ENCODE peak calls at places on chromosomes 1 and 21, in ten cellular contexts. One of them, this sample, is unnamed.

GRCh38 chr1:61088163-61088840 is 5.9 kb downstream of the NFIA start:
- DNase-seq in Caco-2: no peak
- DNase-seq in epithelial cell of esophagus: no peak
- DNase-seq in body of pancreas: no peak
- DNase-seq in CD8-positive, alpha-beta T cell: no peak
- DNase-seq in GM06990: no peak
- DNase-seq in cardiac fibroblast: no peak
- DNase-seq in mucosa of descending colon: no peak
- DNase-seq in AG09309: no peak
- DNase-seq in kidney epithelial cell: no peak
- DNase-seq in this sample: no peak

GRCh38 chr1:66013371-66013770 is 220.7 kb downstream of the PDE4B start:
- DNase-seq in Caco-2: no peak
- DNase-seq in epithelial cell of esophagus: no peak
- DNase-seq in body of pancreas: no peak
- DNase-seq in CD8-positive, alpha-beta T cell: no peak
- DNase-seq in GM06990: no peak
- DNase-seq in cardiac fibroblast: no peak
- DNase-seq in mucosa of descending colon: no peak
- DNase-seq in AG09309: no peak
- DNase-seq in kidney epithelial cell: no peak
- DNase-seq in this sample: no peak

GRCh38 chr1:156959414-156959813 is 39.0 kb downstream of the LRRC71 start:
- DNase-seq in Caco-2: no peak
- DNase-seq in epithelial cell of esophagus: no peak
- DNase-seq in body of pancreas: no peak
- DNase-seq in CD8-positive, alpha-beta T cell: no peak
- DNase-seq in GM06990: no peak
- DNase-seq in cardiac fibroblast: no peak
- DNase-seq in mucosa of descending colon: no peak
- DNase-seq in AG09309: peak
- DNase-seq in kidney epithelial cell: no peak
- DNase-seq in this sample: no peak

GRCh38 chr1:200248541-200248940 is 161.3 kb downstream of the ZNF281 start:
- DNase-seq in Caco-2: no peak
- DNase-seq in epithelial cell of esophagus: no peak
- DNase-seq in body of pancreas: no peak
- DNase-seq in CD8-positive, alpha-beta T cell: no peak
- DNase-seq in GM06990: no peak
- DNase-seq in cardiac fibroblast: no peak
- DNase-seq in mucosa of descending colon: no peak
- DNase-seq in AG09309: no peak
- DNase-seq in kidney epithelial cell: no peak
- DNase-seq in this sample: no peak

GRCh38 chr1:167599839-167600581 is 30.0 kb upstream of the RCSD1 start:
- DNase-seq in Caco-2: no peak
- DNase-seq in epithelial cell of esophagus: peak
- DNase-seq in body of pancreas: peak
- DNase-seq in CD8-positive, alpha-beta T cell: no peak
- DNase-seq in GM06990: peak
- DNase-seq in cardiac fibroblast: peak
- DNase-seq in mucosa of descending colon: no peak
- DNase-seq in AG09309: peak
- DNase-seq in kidney epithelial cell: peak
- DNase-seq in this sample: peak

GRCh38 chr1:225465793-225466517 is 38.1 kb upstream of the LBR start:
- DNase-seq in Caco-2: no peak
- DNase-seq in epithelial cell of esophagus: no peak
- DNase-seq in body of pancreas: no peak
- DNase-seq in CD8-positive, alpha-beta T cell: no peak
- DNase-seq in GM06990: no peak
- DNase-seq in cardiac fibroblast: no peak
- DNase-seq in mucosa of descending colon: no peak
- DNase-seq in AG09309: no peak
- DNase-seq in kidney epithelial cell: no peak
- DNase-seq in this sample: no peak

GRCh38 chr1:61477301-61477700 is 247.6 kb downstream of the TM2D1 start:
- DNase-seq in Caco-2: no peak
- DNase-seq in epithelial cell of esophagus: no peak
- DNase-seq in body of pancreas: no peak
- DNase-seq in CD8-positive, alpha-beta T cell: no peak
- DNase-seq in GM06990: no peak
- DNase-seq in cardiac fibroblast: no peak
- DNase-seq in mucosa of descending colon: no peak
- DNase-seq in AG09309: no peak
- DNase-seq in kidney epithelial cell: no peak
- DNase-seq in this sample: no peak

GRCh38 chr1:1354271-1355247 is 3.8 kb downstream of the MXRA8 start:
- DNase-seq in Caco-2: no peak
- DNase-seq in epithelial cell of esophagus: no peak
- DNase-seq in body of pancreas: no peak
- DNase-seq in CD8-positive, alpha-beta T cell: no peak
- DNase-seq in GM06990: no peak
- DNase-seq in cardiac fibroblast: no peak
- DNase-seq in mucosa of descending colon: no peak
- DNase-seq in AG09309: no peak
- DNase-seq in kidney epithelial cell: no peak
- DNase-seq in this sample: no peak

GRCh38 chr1:192941722-192942411 is 117.3 kb downstream of the UCHL5 start:
- DNase-seq in Caco-2: no peak
- DNase-seq in epithelial cell of esophagus: no peak
- DNase-seq in body of pancreas: no peak
- DNase-seq in CD8-positive, alpha-beta T cell: no peak
- DNase-seq in GM06990: no peak
- DNase-seq in cardiac fibroblast: no peak
- DNase-seq in mucosa of descending colon: no peak
- DNase-seq in AG09309: no peak
- DNase-seq in kidney epithelial cell: no peak
- DNase-seq in this sample: no peak

GRCh38 chr1:192939440-192939839 is 119.7 kb downstream of the UCHL5 start:
- DNase-seq in Caco-2: no peak
- DNase-seq in epithelial cell of esophagus: no peak
- DNase-seq in body of pancreas: no peak
- DNase-seq in CD8-positive, alpha-beta T cell: no peak
- DNase-seq in GM06990: no peak
- DNase-seq in cardiac fibroblast: no peak
- DNase-seq in mucosa of descending colon: no peak
- DNase-seq in AG09309: no peak
- DNase-seq in kidney epithelial cell: no peak
- DNase-seq in this sample: no peak

GRCh38 chr1:192943522-192943921 is 115.6 kb downstream of the UCHL5 start:
- DNase-seq in Caco-2: no peak
- DNase-seq in epithelial cell of esophagus: no peak
- DNase-seq in body of pancreas: no peak
- DNase-seq in CD8-positive, alpha-beta T cell: no peak
- DNase-seq in GM06990: no peak
- DNase-seq in cardiac fibroblast: no peak
- DNase-seq in mucosa of descending colon: no peak
- DNase-seq in AG09309: no peak
- DNase-seq in kidney epithelial cell: no peak
- DNase-seq in this sample: no peak

GRCh38 chr1:192945417-192946130 is 113.6 kb downstream of the UCHL5 start:
- DNase-seq in Caco-2: no peak
- DNase-seq in epithelial cell of esophagus: no peak
- DNase-seq in body of pancreas: no peak
- DNase-seq in CD8-positive, alpha-beta T cell: no peak
- DNase-seq in GM06990: no peak
- DNase-seq in cardiac fibroblast: no peak
- DNase-seq in mucosa of descending colon: no peak
- DNase-seq in AG09309: no peak
- DNase-seq in kidney epithelial cell: no peak
- DNase-seq in this sample: no peak

DNA sequence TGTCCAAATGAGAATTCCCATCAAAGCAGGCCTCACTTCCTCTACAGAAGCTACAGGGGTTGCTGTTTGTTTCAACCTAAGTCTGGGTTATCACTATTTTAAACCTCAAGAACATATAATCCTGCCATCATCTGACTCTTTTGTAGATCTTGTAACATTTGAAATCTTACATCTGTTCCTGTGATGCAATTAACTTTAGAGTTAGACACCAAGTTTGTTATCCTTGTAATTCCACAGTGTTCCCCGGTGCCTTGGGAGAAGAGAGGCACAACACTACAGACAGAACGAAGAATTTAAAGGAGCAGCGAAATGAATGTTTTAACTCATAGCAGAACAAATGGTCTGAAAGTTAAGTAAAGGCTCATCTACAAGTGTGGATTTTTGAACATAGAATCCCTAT is 116.1 kb downstream of the UCHL5 start:
- DNase-seq in Caco-2: no peak
- DNase-seq in epithelial cell of esophagus: no peak
- DNase-seq in body of pancreas: no peak
- DNase-seq in CD8-positive, alpha-beta T cell: no peak
- DNase-seq in GM06990: no peak
- DNase-seq in cardiac fibroblast: no peak
- DNase-seq in mucosa of descending colon: no peak
- DNase-seq in AG09309: no peak
- DNase-seq in kidney epithelial cell: no peak
- DNase-seq in this sample: no peak
- H3K4me3 ChIP-seq in Caco-2: no peak
- H3K4me3 ChIP-seq in epithelial cell of esophagus: no peak
- H3K4me3 ChIP-seq in body of pancreas: no peak
- H3K4me3 ChIP-seq in CD8-positive, alpha-beta T cell: no peak
- H3K4me3 ChIP-seq in GM06990: no peak
- H3K4me3 ChIP-seq in cardiac fibroblast: no peak
- H3K4me3 ChIP-seq in mucosa of descending colon: no peak
- H3K4me3 ChIP-seq in AG09309: no peak
- H3K4me3 ChIP-seq in kidney epithelial cell: no peak
- H3K4me3 ChIP-seq in this sample: no peak

GRCh38 chr1:114003431-114003830 is 24.2 kb downstream of the OLFML3 start:
- DNase-seq in Caco-2: no peak
- DNase-seq in epithelial cell of esophagus: no peak
- DNase-seq in body of pancreas: no peak
- DNase-seq in CD8-positive, alpha-beta T cell: no peak
- DNase-seq in GM06990: no peak
- DNase-seq in cardiac fibroblast: no peak
- DNase-seq in mucosa of descending colon: no peak
- DNase-seq in AG09309: no peak
- DNase-seq in kidney epithelial cell: no peak
- DNase-seq in this sample: peak

GRCh38 chr1:113998361-113998760 is 19.1 kb downstream of the OLFML3 start:
- DNase-seq in Caco-2: no peak
- DNase-seq in epithelial cell of esophagus: no peak
- DNase-seq in body of pancreas: no peak
- DNase-seq in CD8-positive, alpha-beta T cell: no peak
- DNase-seq in GM06990: no peak
- DNase-seq in cardiac fibroblast: peak
- DNase-seq in mucosa of descending colon: no peak
- DNase-seq in AG09309: no peak
- DNase-seq in kidney epithelial cell: no peak
- DNase-seq in this sample: peak

GRCh38 chr1:114008352-114009041 is 29.2 kb downstream of the OLFML3 start:
- DNase-seq in Caco-2: no peak
- DNase-seq in epithelial cell of esophagus: peak
- DNase-seq in body of pancreas: no peak
- DNase-seq in CD8-positive, alpha-beta T cell: no peak
- DNase-seq in GM06990: no peak
- DNase-seq in cardiac fibroblast: no peak
- DNase-seq in mucosa of descending colon: no peak
- DNase-seq in AG09309: no peak
- DNase-seq in kidney epithelial cell: no peak
- DNase-seq in this sample: peak

GRCh38 chr1:113999233-113999632 is 20.0 kb downstream of the OLFML3 start:
- DNase-seq in Caco-2: no peak
- DNase-seq in epithelial cell of esophagus: no peak
- DNase-seq in body of pancreas: no peak
- DNase-seq in CD8-positive, alpha-beta T cell: no peak
- DNase-seq in GM06990: no peak
- DNase-seq in cardiac fibroblast: no peak
- DNase-seq in mucosa of descending colon: no peak
- DNase-seq in AG09309: no peak
- DNase-seq in kidney epithelial cell: no peak
- DNase-seq in this sample: no peak

GRCh38 chr1:114002492-114003290 is 23.4 kb downstream of the OLFML3 start:
- DNase-seq in Caco-2: no peak
- DNase-seq in epithelial cell of esophagus: no peak
- DNase-seq in body of pancreas: no peak
- DNase-seq in CD8-positive, alpha-beta T cell: no peak
- DNase-seq in GM06990: no peak
- DNase-seq in cardiac fibroblast: peak
- DNase-seq in mucosa of descending colon: no peak
- DNase-seq in AG09309: no peak
- DNase-seq in kidney epithelial cell: no peak
- DNase-seq in this sample: no peak
- H3K4me3 ChIP-seq in Caco-2: no peak
- H3K4me3 ChIP-seq in epithelial cell of esophagus: no peak
- H3K4me3 ChIP-seq in body of pancreas: no peak
- H3K4me3 ChIP-seq in CD8-positive, alpha-beta T cell: no peak
- H3K4me3 ChIP-seq in GM06990: no peak
- H3K4me3 ChIP-seq in cardiac fibroblast: no peak
- H3K4me3 ChIP-seq in mucosa of descending colon: no peak
- H3K4me3 ChIP-seq in AG09309: no peak
- H3K4me3 ChIP-seq in kidney epithelial cell: no peak
- H3K4me3 ChIP-seq in this sample: no peak

GRCh38 chr1:28736450-28737244 is at the start of gene YTHDF2:
- DNase-seq in Caco-2: peak
- DNase-seq in epithelial cell of esophagus: peak
- DNase-seq in body of pancreas: peak
- DNase-seq in CD8-positive, alpha-beta T cell: peak
- DNase-seq in GM06990: peak
- DNase-seq in cardiac fibroblast: peak
- DNase-seq in mucosa of descending colon: peak
- DNase-seq in AG09309: peak
- DNase-seq in kidney epithelial cell: peak
- DNase-seq in this sample: peak

GRCh38 chr1:28737245-28738137 is 751 bp downstream of the YTHDF2 start:
- DNase-seq in Caco-2: peak
- DNase-seq in epithelial cell of esophagus: peak
- DNase-seq in body of pancreas: peak
- DNase-seq in CD8-positive, alpha-beta T cell: peak
- DNase-seq in GM06990: peak
- DNase-seq in cardiac fibroblast: peak
- DNase-seq in mucosa of descending colon: peak
- DNase-seq in AG09309: no peak
- DNase-seq in kidney epithelial cell: no peak
- DNase-seq in this sample: peak

GRCh38 chr1:28744184-28744583 is 7.4 kb downstream of the YTHDF2 start:
- DNase-seq in Caco-2: no peak
- DNase-seq in epithelial cell of esophagus: no peak
- DNase-seq in body of pancreas: no peak
- DNase-seq in CD8-positive, alpha-beta T cell: no peak
- DNase-seq in GM06990: no peak
- DNase-seq in cardiac fibroblast: no peak
- DNase-seq in mucosa of descending colon: no peak
- DNase-seq in AG09309: no peak
- DNase-seq in kidney epithelial cell: no peak
- DNase-seq in this sample: no peak

GRCh38 chr1:28735961-28736449 is 735 bp upstream of the YTHDF2 start:
- DNase-seq in Caco-2: no peak
- DNase-seq in epithelial cell of esophagus: no peak
- DNase-seq in body of pancreas: no peak
- DNase-seq in CD8-positive, alpha-beta T cell: no peak
- DNase-seq in GM06990: no peak
- DNase-seq in cardiac fibroblast: no peak
- DNase-seq in mucosa of descending colon: no peak
- DNase-seq in AG09309: no peak
- DNase-seq in kidney epithelial cell: no peak
- DNase-seq in this sample: peak

DNA sequence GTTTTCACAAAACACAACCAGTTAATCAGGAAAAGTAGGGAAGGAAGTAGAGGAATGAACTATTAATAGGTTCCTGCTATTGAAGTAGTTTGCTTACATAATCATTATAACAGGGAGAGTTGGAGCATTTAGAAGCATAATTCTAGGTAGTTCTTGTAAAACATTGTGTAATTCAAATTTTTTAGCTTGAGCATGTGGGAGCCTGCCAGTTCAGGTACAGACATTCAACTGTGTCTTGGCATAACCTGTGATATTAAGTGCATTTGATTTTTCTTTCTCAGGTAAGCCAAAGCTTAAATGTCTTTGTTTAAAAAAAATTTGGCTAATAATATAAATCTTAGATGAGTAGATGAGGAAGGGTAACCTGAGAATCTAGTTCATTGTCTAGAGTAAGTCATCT is 3.4 kb downstream of the YTHDF2 start:
- DNase-seq in Caco-2: no peak
- DNase-seq in epithelial cell of esophagus: peak
- DNase-seq in body of pancreas: no peak
- DNase-seq in CD8-positive, alpha-beta T cell: no peak
- DNase-seq in GM06990: no peak
- DNase-seq in cardiac fibroblast: no peak
- DNase-seq in mucosa of descending colon: no peak
- DNase-seq in AG09309: no peak
- DNase-seq in kidney epithelial cell: no peak
- DNase-seq in this sample: no peak
- H3K4me3 ChIP-seq in Caco-2: no peak
- H3K4me3 ChIP-seq in epithelial cell of esophagus: peak
- H3K4me3 ChIP-seq in body of pancreas: no peak
- H3K4me3 ChIP-seq in CD8-positive, alpha-beta T cell: no peak
- H3K4me3 ChIP-seq in GM06990: no peak
- H3K4me3 ChIP-seq in cardiac fibroblast: no peak
- H3K4me3 ChIP-seq in mucosa of descending colon: no peak
- H3K4me3 ChIP-seq in AG09309: no peak
- H3K4me3 ChIP-seq in kidney epithelial cell: no peak
- H3K4me3 ChIP-seq in this sample: no peak

GRCh38 chr21:31559368-31560119 is 99.9 kb upstream of the SOD1 start:
- DNase-seq in Caco-2: peak
- DNase-seq in epithelial cell of esophagus: peak
- DNase-seq in body of pancreas: peak
- DNase-seq in CD8-positive, alpha-beta T cell: peak
- DNase-seq in GM06990: peak
- DNase-seq in cardiac fibroblast: peak
- DNase-seq in mucosa of descending colon: peak
- DNase-seq in AG09309: peak
- DNase-seq in kidney epithelial cell: peak
- DNase-seq in this sample: peak

GRCh38 chr21:31557421-31557955 is 102.0 kb upstream of the SOD1 start:
- DNase-seq in Caco-2: no peak
- DNase-seq in epithelial cell of esophagus: no peak
- DNase-seq in body of pancreas: no peak
- DNase-seq in CD8-positive, alpha-beta T cell: no peak
- DNase-seq in GM06990: peak
- DNase-seq in cardiac fibroblast: no peak
- DNase-seq in mucosa of descending colon: peak
- DNase-seq in AG09309: no peak
- DNase-seq in kidney epithelial cell: no peak
- DNase-seq in this sample: no peak

GRCh38 chr21:31558839-31559367 is 100.6 kb upstream of the SOD1 start:
- DNase-seq in Caco-2: peak
- DNase-seq in epithelial cell of esophagus: peak
- DNase-seq in body of pancreas: peak
- DNase-seq in CD8-positive, alpha-beta T cell: peak
- DNase-seq in GM06990: peak
- DNase-seq in cardiac fibroblast: peak
- DNase-seq in mucosa of descending colon: peak
- DNase-seq in AG09309: peak
- DNase-seq in kidney epithelial cell: peak
- DNase-seq in this sample: peak

GRCh38 chr21:31556662-31557061 is 102.8 kb upstream of the SOD1 start:
- DNase-seq in Caco-2: no peak
- DNase-seq in epithelial cell of esophagus: no peak
- DNase-seq in body of pancreas: no peak
- DNase-seq in CD8-positive, alpha-beta T cell: no peak
- DNase-seq in GM06990: no peak
- DNase-seq in cardiac fibroblast: no peak
- DNase-seq in mucosa of descending colon: no peak
- DNase-seq in AG09309: no peak
- DNase-seq in kidney epithelial cell: no peak
- DNase-seq in this sample: no peak

DNA sequence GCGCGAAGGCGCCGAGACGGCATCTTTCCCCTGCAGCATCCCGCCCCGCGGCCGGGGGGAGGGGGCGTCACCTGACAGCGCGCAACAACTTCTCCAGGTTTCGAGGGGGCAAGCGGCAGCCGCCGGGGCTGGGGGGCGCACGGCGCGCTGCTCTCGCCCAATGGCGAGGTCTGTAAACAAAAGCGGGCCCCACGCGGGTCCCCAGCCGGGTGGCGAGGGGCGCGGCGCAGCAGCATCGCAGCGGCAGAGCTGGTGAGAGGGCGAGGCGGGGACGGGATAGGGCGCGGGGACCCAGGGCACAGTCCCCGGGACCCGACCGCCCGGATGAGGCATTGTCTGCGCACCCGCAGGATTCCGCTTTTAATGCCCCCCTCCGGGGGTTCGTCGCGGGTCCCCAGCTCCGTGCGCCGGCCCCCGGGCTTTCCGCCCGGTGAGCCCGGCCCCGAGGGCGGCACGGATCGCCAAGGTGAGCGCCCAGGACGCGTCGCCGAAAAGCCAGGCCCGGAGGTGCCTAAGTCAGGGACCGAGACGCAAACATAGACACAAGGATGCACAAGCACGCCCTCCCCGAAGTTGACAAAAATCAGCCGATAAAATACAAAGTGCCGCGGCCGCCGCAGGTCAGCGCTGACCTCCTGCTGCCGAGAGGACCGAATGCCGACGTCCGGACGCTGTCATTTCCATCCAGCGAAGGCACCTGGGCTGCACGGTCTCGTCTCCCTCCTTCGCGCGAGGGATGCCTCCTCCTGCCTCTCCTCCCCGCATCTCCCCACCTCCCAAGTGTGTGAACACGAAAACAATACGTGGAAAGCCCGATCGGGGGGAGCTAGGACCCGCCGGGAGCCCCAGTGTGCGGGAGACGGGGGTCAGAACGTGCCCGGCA is 101.3 kb upstream of the SOD1 start:
- DNase-seq in Caco-2: peak
- DNase-seq in epithelial cell of esophagus: peak
- DNase-seq in body of pancreas: peak
- DNase-seq in CD8-positive, alpha-beta T cell: peak
- DNase-seq in GM06990: peak
- DNase-seq in cardiac fibroblast: no peak
- DNase-seq in mucosa of descending colon: no peak
- DNase-seq in AG09309: no peak
- DNase-seq in kidney epithelial cell: no peak
- DNase-seq in this sample: peak
- H3K4me3 ChIP-seq in Caco-2: peak
- H3K4me3 ChIP-seq in epithelial cell of esophagus: peak
- H3K4me3 ChIP-seq in body of pancreas: no peak
- H3K4me3 ChIP-seq in CD8-positive, alpha-beta T cell: peak
- H3K4me3 ChIP-seq in GM06990: peak
- H3K4me3 ChIP-seq in cardiac fibroblast: peak
- H3K4me3 ChIP-seq in mucosa of descending colon: peak
- H3K4me3 ChIP-seq in AG09309: peak
- H3K4me3 ChIP-seq in kidney epithelial cell: peak
- H3K4me3 ChIP-seq in this sample: peak